ENCODE peak calls at places on chromosomes 2 and 18, in six cellular contexts. L, U, Y, S, K and W are unnamed samples.

GRCh38 chr2:51559026-51559425 is 527.1 kb upstream of the NRXN1 start:
- DNase-seq in L (no peak), U (no peak), Y (no peak), S (no peak), K (no peak), W (no peak)

GRCh38 chr18:73283032-73283431 is 415.2 kb upstream of the NETO1 start:
- DNase-seq in L (no peak), U (no peak), Y (no peak), S (peak; percentile 34), K (peak; percentile 43), W (no peak)

GRCh38 chr2:238528953-238529781 is 102.4 kb downstream of the ASB1 start:
- DNase-seq in L (no peak), U (no peak), Y (no peak), S (peak; percentile 71), K (peak; percentile 54), W (no peak)

GRCh38 chr2:74522516-74522915 is 3.5 kb downstream of the DQX1 start:
- DNase-seq in L (no peak), U (no peak), Y (no peak), S (no peak), K (no peak), W (no peak)

GRCh38 chr18:70500748-70501147 is 211.9 kb downstream of the SOCS6 start:
- DNase-seq in L (no peak), U (no peak), Y (no peak), S (no peak), K (no peak), W (no peak)

GRCh38 chr18:59008302-59008974 is 131.2 kb upstream of the SEC11C start:
- DNase-seq in L (no peak), U (no peak), Y (no peak), S (peak; percentile 51), K (peak; percentile 72), W (no peak)

GRCh38 chr2:101986386-101986785 is 5.4 kb upstream of the IL1R2 start:
- DNase-seq in L (no peak), U (no peak), Y (no peak), S (no peak), K (no peak), W (no peak)

GRCh38 chr2:85435220-85435958 is 16.9 kb downstream of the SH2D6 start:
- DNase-seq in L (no peak), U (no peak), Y (no peak), S (no peak), K (no peak), W (no peak)

GRCh38 chr2:177296047-177296446 is 31.5 kb upstream of the NFE2L2 start:
- DNase-seq in L (no peak), U (no peak), Y (no peak), S (peak; percentile 59), K (peak; percentile 51), W (peak; percentile 63)

GRCh38 chr18:69400253-69400975 is at the start of gene DOK6:
- DNase-seq in L (no peak), U (peak; percentile 67), Y (no peak), S (peak; percentile 71), K (peak; percentile 63), W (peak; percentile 33)

GRCh38 chr2:236894791-236895190 is 190.9 kb upstream of the COPS8 start:
- DNase-seq in L (no peak), U (no peak), Y (no peak), S (no peak), K (no peak), W (no peak)

GRCh38 chr2:109089602-109090300 is 39.3 kb upstream of the SH3RF3 start:
- DNase-seq in L (no peak), U (no peak), Y (no peak), S (no peak), K (peak; percentile 10), W (no peak)

GRCh38 chr2:200301953-200302628 is 4.4 kb upstream of the SPATS2L start:
- DNase-seq in L (no peak), U (no peak), Y (no peak), S (no peak), K (peak; percentile 32), W (no peak)

GRCh38 chr18:55433688-55434087 is 154.3 kb downstream of the TCF4 start:
- DNase-seq in L (no peak), U (no peak), Y (no peak), S (no peak), K (no peak), W (no peak)

GRCh38 chr18:59303656-59304055 is 14.8 kb downstream of the CPLX4 start:
- DNase-seq in L (no peak), U (no peak), Y (no peak), S (no peak), K (no peak), W (no peak)

GRCh38 chr2:232435805-232436204 is 20.1 kb upstream of the ALPI start:
- DNase-seq in L (no peak), U (no peak), Y (no peak), S (no peak), K (no peak), W (no peak)

GRCh38 chr2:232486558-232487384 is 863 bp downstream of the ECEL1 start:
- DNase-seq in L (no peak), U (peak; percentile 44), Y (no peak), S (no peak), K (no peak), W (no peak)

GRCh38 chr2:186588940-186589732 is 720 bp upstream of the ITGAV start:
- DNase-seq in L (no peak), U (no peak), Y (no peak), S (no peak), K (no peak), W (peak; percentile 16)

GRCh38 chr2:189933041-189933440 is 129.5 kb downstream of the MSTN start:
- DNase-seq in L (no peak), U (no peak), Y (no peak), S (no peak), K (no peak), W (peak; percentile 47)

GRCh38 chr18:57956495-57956894 is 87.5 kb upstream of the NEDD4L start:
- DNase-seq in L (no peak), U (no peak), Y (no peak), S (no peak), K (no peak), W (no peak)

GRCh38 chr2:54000524-54000923 is 29.7 kb upstream of the PSME4 start:
- DNase-seq in L (no peak), U (no peak), Y (no peak), S (peak; percentile 1), K (no peak), W (no peak)

GRCh38 chr2:20115902-20116301 is 64.5 kb upstream of the LAPTM4A start:
- DNase-seq in L (no peak), U (no peak), Y (no peak), S (no peak), K (no peak), W (no peak)

GRCh38 chr18:46772396-46772795 is 15.5 kb upstream of the ST8SIA5 start:
- DNase-seq in L (no peak), U (no peak), Y (no peak), S (no peak), K (no peak), W (no peak)
- TF ChIP-seq CTCF in L (no peak), U (no peak), Y (no peak), S (no peak), K (no peak), W (no peak)

DNA sequence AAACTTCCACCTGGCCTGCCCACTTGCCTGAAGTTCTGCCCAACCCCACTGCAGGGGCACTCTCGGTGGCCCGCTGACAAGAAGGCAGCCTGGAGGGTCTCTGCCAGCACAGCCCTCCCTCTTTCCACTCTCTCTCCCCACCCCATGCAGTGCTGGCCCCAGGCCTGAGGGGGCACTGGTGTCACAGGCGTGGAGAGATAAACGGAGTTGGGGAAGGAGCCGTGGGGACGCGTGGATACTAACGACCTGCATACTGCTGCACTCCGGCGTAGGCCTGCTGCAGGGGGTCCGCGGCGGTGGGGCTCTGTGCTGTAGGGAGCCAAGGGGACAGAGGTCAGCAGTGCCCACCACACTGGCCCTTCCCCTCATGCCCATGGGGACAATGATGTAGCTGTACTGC is 299.3 kb downstream of the CELF4 start:
- DNase-seq in L (no peak), U (peak; percentile 65), Y (no peak), S (no peak), K (no peak), W (no peak)
- TF ChIP-seq CTCF in L (no peak), U (peak; percentile 39), Y (no peak), S (no peak), K (no peak), W (no peak)

DNA sequence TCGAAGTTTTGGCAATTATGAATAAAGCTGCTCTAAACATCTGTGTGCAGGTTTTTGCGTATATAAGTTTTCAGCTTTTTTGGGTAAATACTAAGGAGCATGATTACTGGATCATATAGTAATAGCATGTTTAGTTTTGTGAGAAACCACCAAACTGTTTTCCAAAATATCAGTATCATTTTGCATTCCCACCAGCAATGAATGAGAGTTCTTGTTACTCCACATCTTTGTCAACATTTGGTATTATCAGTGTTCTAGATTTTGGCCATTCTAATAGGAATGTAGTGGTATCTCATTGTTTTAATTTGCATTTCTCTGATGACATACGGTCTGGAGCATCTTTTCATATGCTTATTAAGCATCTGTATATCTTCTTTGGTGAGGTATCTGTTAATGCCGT is 143.4 kb upstream of the MYO3B start:
- DNase-seq in L (no peak), U (no peak), Y (no peak), S (no peak), K (no peak), W (no peak)
- TF ChIP-seq CTCF in L (no peak), U (no peak), Y (no peak), S (no peak), K (no peak), W (no peak)

GRCh38 chr18:12744103-12744502 is 41.3 kb downstream of the PSMG2 start:
- DNase-seq in L (no peak), U (no peak), Y (no peak), S (peak; percentile 76), K (peak; percentile 88), W (peak; percentile 74)
- TF ChIP-seq CTCF in L (no peak), U (no peak), Y (peak; percentile 55), S (peak; percentile 61), K (peak; percentile 74), W (peak; percentile 50)

GRCh38 chr2:131566371-131566770 is 38.7 kb downstream of the CCDC74A start:
- DNase-seq in L (no peak), U (no peak), Y (no peak), S (no peak), K (no peak), W (no peak)
- TF ChIP-seq CTCF in L (no peak), U (no peak), Y (no peak), S (no peak), K (no peak), W (no peak)

DNA sequence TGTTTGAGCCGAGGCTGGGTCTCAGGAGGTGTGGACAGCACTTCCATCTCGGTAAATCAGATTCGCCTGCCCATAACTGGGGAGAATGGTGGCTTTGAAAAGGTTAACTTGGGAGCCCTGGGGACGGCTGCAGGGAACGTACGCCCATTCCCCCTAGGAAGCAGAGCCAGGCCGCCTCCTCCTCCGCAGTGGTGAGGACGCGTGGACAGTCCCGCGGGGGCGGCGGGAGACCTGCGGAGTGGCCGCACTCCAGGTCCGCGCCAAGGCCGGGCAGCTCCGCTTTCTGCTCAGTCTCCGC is 845 bp upstream of the MYCN start:
- DNase-seq in L (no peak), U (peak; percentile 82), Y (peak; percentile 72), S (no peak), K (no peak), W (peak; percentile 82)
- TF ChIP-seq CTCF in L (no peak), U (no peak), Y (no peak), S (peak; percentile 65), K (no peak), W (peak; percentile 64)